ENCODE peak calls at places on chromosomes 12 and 14, in nine cellular contexts. U is GOT3; O is CD8-positive, alpha-beta memory T cell; A is anterior cingulate cortex; B is lung; L is stimulated activated CD4-positive, alpha-beta T cell treated with anti-CD3 and anti-CD28 coated beads, TNF-alpha, amount 100 ng/mL, for 4 hours; V is WTC11; I is neural progenitor cell; W is renal cortical epithelial cell. K is an unnamed sample.
A peak's percentile ranks its signal among the peaks of the same experiment; 100 is the strongest.

GRCh38 chr12:76919388-76920181 is 40.8 kb upstream of the CSRP2 start:
- DNase-seq in U (no peak), O (no peak), A (no peak), B (no peak), L (no peak), V (no peak), I (no peak), W (no peak), K (no peak)

GRCh38 chr12:106058256-106059182 is 80.2 kb downstream of the NUAK1 start:
- DNase-seq in U (no peak), O (no peak), A (no peak), B (no peak), L (no peak), V (no peak), I (no peak), W (peak; percentile 77), K (no peak)

GRCh38 chr14:85934886-85935254 is 404.9 kb downstream of the FLRT2 start:
- DNase-seq in U (no peak), O (no peak), A (no peak), B (no peak), L (no peak), V (no peak), I (no peak), W (no peak), K (no peak)

GRCh38 chr12:121579981-121580868 is 598 bp downstream of the KDM2B start:
- DNase-seq in U (peak; percentile 22), O (peak; percentile 89), A (peak; percentile 64), B (peak; percentile 64), L (peak; percentile 50), V (peak; percentile 81), I (peak; percentile 92), W (no peak), K (peak; percentile 48)

GRCh38 chr14:22478247-22478646 is 110.8 kb downstream of the DAD1 start:
- DNase-seq in U (no peak), O (no peak), A (no peak), B (no peak), L (no peak), V (no peak), I (no peak), W (no peak), K (no peak)

GRCh38 chr14:76574416-76574815 is 186.9 kb upstream of the VASH1 start:
- DNase-seq in U (no peak), O (no peak), A (no peak), B (no peak), L (no peak), V (no peak), I (no peak), W (no peak), K (no peak)

GRCh38 chr12:31106101-31106803 is 32.6 kb downstream of the DDX11 start:
- DNase-seq in U (no peak), O (no peak), A (no peak), B (no peak), L (no peak), V (no peak), I (no peak), W (no peak), K (no peak)

GRCh38 chr14:91325211-91325610 is 80.7 kb upstream of the GPR68 start:
- DNase-seq in U (no peak), O (no peak), A (no peak), B (no peak), L (no peak), V (no peak), I (no peak), W (no peak), K (no peak)

GRCh38 chr12:111248221-111248620 is 120.7 kb downstream of the PHETA1 start:
- DNase-seq in U (no peak), O (no peak), A (no peak), B (peak; percentile 29), L (no peak), V (no peak), I (no peak), W (no peak), K (no peak)

K was measured in Caki2.